ENCODE peak calls at places on chromosomes 7 and 10, in five cellular contexts. L is T-cell, S is H4, D is colonic mucosa, C is epithelial cell of prostate. N is an unnamed sample.

GRCh38 chr10:127919418-127920191 is 12.7 kb downstream of the PTPRE start:
- DNase-seq in S (peak), D (no peak), C (no peak), L (no peak), N (no peak)

GRCh38 chr7:150937848-150938561 is 40.1 kb downstream of the KCNH2 start:
- DNase-seq in S (peak), D (no peak), L (peak), C (peak), N (no peak)

GRCh38 chr10:123153486-123154091 is 613 bp upstream of the BUB3 start:
- DNase-seq in D (no peak), C (no peak), S (no peak), L (no peak), N (no peak)

GRCh38 chr7:22380333-22380732 is 23.4 kb upstream of the RAPGEF5 start:
- DNase-seq in C (no peak), S (no peak), L (no peak), D (no peak), N (no peak)

GRCh38 chr7:40599836-40600235 is 465.0 kb downstream of the SUGCT start:
- DNase-seq in C (no peak), S (no peak), L (no peak), D (no peak), N (no peak)

GRCh38 chr10:61318429-61318828 is 134.8 kb downstream of the TMEM26 start:
- DNase-seq in D (no peak), S (no peak), L (no peak), C (no peak), N (no peak)

GRCh38 chr10:79295593-79295992 is 51.7 kb upstream of the PPIF start:
- DNase-seq in L (no peak), D (no peak), S (no peak), C (no peak), N (no peak)

GRCh38 chr7:98051118-98051744 is 55.4 kb upstream of the LMTK2 start:
- DNase-seq in S (no peak), C (no peak), D (peak), L (peak), N (peak)

GRCh38 chr10:52400564-52400963 is 86.5 kb downstream of the DKK1 start:
- DNase-seq in C (no peak), S (peak), L (no peak), D (no peak), N (no peak)

GRCh38 chr10:95485030-95485429 is 76.1 kb downstream of the SORBS1 start:
- DNase-seq in C (no peak), L (no peak), S (no peak), D (no peak), N (no peak)

GRCh38 chr7:22296916-22297315 is 60.0 kb downstream of the RAPGEF5 start:
- DNase-seq in L (no peak), D (no peak), C (no peak), S (no peak), N (no peak)

N was measured in left colon.